ENCODE peak calls at places on chromosomes 7 and 10, in ten cellular contexts. One of them, this sample, is unnamed.

GRCh38 chr7:115475774-115476407 is 554.0 kb downstream of the MDFIC start:
- DNase-seq in stomach: no peak
- DNase-seq in K562: no peak
- DNase-seq in H1: no peak
- DNase-seq in HepG2: no peak
- DNase-seq in GM12878: no peak
- DNase-seq in suprapubic skin: no peak
- DNase-seq in upper lobe of left lung: no peak
- DNase-seq in transverse colon: peak; percentile 15
- DNase-seq in sigmoid colon: no peak
- DNase-seq in this sample: no peak

GRCh38 chr10:121540773-121541395 is 57.4 kb downstream of the FGFR2 start:
- DNase-seq in H1: no peak
- DNase-seq in upper lobe of left lung: no peak
- DNase-seq in suprapubic skin: no peak
- DNase-seq in GM12878: no peak
- DNase-seq in K562: no peak
- DNase-seq in transverse colon: no peak
- DNase-seq in stomach: no peak
- DNase-seq in HepG2: no peak
- DNase-seq in sigmoid colon: no peak
- DNase-seq in this sample: no peak

GRCh38 chr10:51896849-51897248 is 197.5 kb upstream of the CSTF2T start:
- DNase-seq in suprapubic skin: no peak
- DNase-seq in HepG2: no peak
- DNase-seq in H1: no peak
- DNase-seq in sigmoid colon: no peak
- DNase-seq in transverse colon: no peak
- DNase-seq in upper lobe of left lung: no peak
- DNase-seq in GM12878: no peak
- DNase-seq in stomach: no peak
- DNase-seq in K562: no peak
- DNase-seq in this sample: no peak

GRCh38 chr7:36286241-36286640 is 103.4 kb upstream of the ANLN start:
- DNase-seq in H1: no peak
- DNase-seq in suprapubic skin: no peak
- DNase-seq in upper lobe of left lung: no peak
- DNase-seq in HepG2: no peak
- DNase-seq in transverse colon: no peak
- DNase-seq in GM12878: no peak
- DNase-seq in sigmoid colon: no peak
- DNase-seq in K562: no peak
- DNase-seq in stomach: no peak
- DNase-seq in this sample: no peak

GRCh38 chr10:17980796-17981195 is 29.1 kb downstream of the SLC39A12 start:
- DNase-seq in K562: no peak
- DNase-seq in GM12878: no peak
- DNase-seq in suprapubic skin: no peak
- DNase-seq in HepG2: no peak
- DNase-seq in stomach: no peak
- DNase-seq in H1: no peak
- DNase-seq in transverse colon: no peak
- DNase-seq in sigmoid colon: no peak
- DNase-seq in upper lobe of left lung: no peak
- DNase-seq in this sample: no peak

GRCh38 chr10:104246981-104247380 is 7.7 kb upstream of the GSTO1 start:
- DNase-seq in H1: no peak
- DNase-seq in GM12878: no peak
- DNase-seq in K562: peak; percentile 50
- DNase-seq in suprapubic skin: no peak
- DNase-seq in stomach: no peak
- DNase-seq in sigmoid colon: no peak
- DNase-seq in upper lobe of left lung: no peak
- DNase-seq in transverse colon: no peak
- DNase-seq in HepG2: no peak
- DNase-seq in this sample: no peak

GRCh38 chr10:13317474-13317873 is 17.6 kb upstream of the PHYH start:
- DNase-seq in sigmoid colon: no peak
- DNase-seq in GM12878: no peak
- DNase-seq in transverse colon: no peak
- DNase-seq in H1: no peak
- DNase-seq in K562: no peak
- DNase-seq in suprapubic skin: no peak
- DNase-seq in stomach: no peak
- DNase-seq in HepG2: no peak
- DNase-seq in upper lobe of left lung: no peak
- DNase-seq in this sample: no peak

GRCh38 chr7:7536396-7537019 is 835 bp upstream of the COL28A1 start:
- DNase-seq in transverse colon: no peak
- DNase-seq in K562: no peak
- DNase-seq in H1: no peak
- DNase-seq in GM12878: no peak
- DNase-seq in HepG2: no peak
- DNase-seq in suprapubic skin: no peak
- DNase-seq in upper lobe of left lung: no peak
- DNase-seq in stomach: no peak
- DNase-seq in sigmoid colon: no peak
- DNase-seq in this sample: no peak

GRCh38 chr10:132644544-132645530 is 107.2 kb downstream of the INPP5A start:
- DNase-seq in transverse colon: no peak
- DNase-seq in sigmoid colon: peak; percentile 62
- DNase-seq in GM12878: no peak
- DNase-seq in H1: no peak
- DNase-seq in suprapubic skin: peak; percentile 72
- DNase-seq in stomach: no peak
- DNase-seq in HepG2: no peak
- DNase-seq in upper lobe of left lung: no peak
- DNase-seq in K562: no peak
- DNase-seq in this sample: no peak

GRCh38 chr10:129744896-129745750 is 219.0 kb downstream of the EBF3 start:
- DNase-seq in upper lobe of left lung: peak; percentile 38
- DNase-seq in HepG2: no peak
- DNase-seq in GM12878: no peak
- DNase-seq in stomach: no peak
- DNase-seq in suprapubic skin: no peak
- DNase-seq in H1: no peak
- DNase-seq in sigmoid colon: peak; percentile 40
- DNase-seq in K562: no peak
- DNase-seq in transverse colon: no peak
- DNase-seq in this sample: peak; percentile 45

GRCh38 chr7:130273081-130273699 is 6.5 kb downstream of the CPA2 start:
- DNase-seq in GM12878: no peak
- DNase-seq in sigmoid colon: no peak
- DNase-seq in suprapubic skin: no peak
- DNase-seq in K562: peak; percentile 31
- DNase-seq in stomach: no peak
- DNase-seq in transverse colon: no peak
- DNase-seq in upper lobe of left lung: no peak
- DNase-seq in HepG2: no peak
- DNase-seq in H1: peak; percentile 84
- DNase-seq in this sample: peak; percentile 70

GRCh38 chr7:142616121-142616643 is 133.1 kb upstream of the PRSS1 start:
- DNase-seq in H1: no peak
- DNase-seq in stomach: no peak
- DNase-seq in transverse colon: no peak
- DNase-seq in upper lobe of left lung: no peak
- DNase-seq in GM12878: no peak
- DNase-seq in suprapubic skin: no peak
- DNase-seq in K562: no peak
- DNase-seq in sigmoid colon: no peak
- DNase-seq in HepG2: no peak
- DNase-seq in this sample: no peak

GRCh38 chr7:70679666-70680065 is 452.3 kb upstream of the GALNT17 start:
- DNase-seq in transverse colon: no peak
- DNase-seq in HepG2: no peak
- DNase-seq in K562: no peak
- DNase-seq in GM12878: peak; percentile 46
- DNase-seq in upper lobe of left lung: no peak
- DNase-seq in suprapubic skin: no peak
- DNase-seq in sigmoid colon: no peak
- DNase-seq in stomach: no peak
- DNase-seq in H1: no peak
- DNase-seq in this sample: no peak

GRCh38 chr7:122673951-122674350 is 25.0 kb downstream of the RNF133 start:
- DNase-seq in H1: no peak
- DNase-seq in suprapubic skin: no peak
- DNase-seq in HepG2: no peak
- DNase-seq in GM12878: no peak
- DNase-seq in transverse colon: no peak
- DNase-seq in upper lobe of left lung: peak; percentile 77
- DNase-seq in sigmoid colon: no peak
- DNase-seq in stomach: no peak
- DNase-seq in K562: no peak
- DNase-seq in this sample: no peak

GRCh38 chr10:47409171-47409865 is 25.2 kb upstream of the ZNF488 start:
- DNase-seq in transverse colon: no peak
- DNase-seq in stomach: no peak
- DNase-seq in K562: no peak
- DNase-seq in upper lobe of left lung: peak; percentile 42
- DNase-seq in suprapubic skin: no peak
- DNase-seq in GM12878: no peak
- DNase-seq in sigmoid colon: no peak
- DNase-seq in H1: no peak
- DNase-seq in HepG2: no peak
- DNase-seq in this sample: peak; percentile 91
- TF ChIP-seq POLR2A in transverse colon: no peak
- TF ChIP-seq POLR2A in stomach: no peak
- TF ChIP-seq POLR2A in K562: no peak
- TF ChIP-seq POLR2A in upper lobe of left lung: no peak
- TF ChIP-seq POLR2A in suprapubic skin: no peak
- TF ChIP-seq POLR2A in GM12878: no peak
- TF ChIP-seq POLR2A in sigmoid colon: no peak
- TF ChIP-seq POLR2A in H1: no peak
- TF ChIP-seq POLR2A in HepG2: no peak
- TF ChIP-seq POLR2A in this sample: no peak

DNA sequence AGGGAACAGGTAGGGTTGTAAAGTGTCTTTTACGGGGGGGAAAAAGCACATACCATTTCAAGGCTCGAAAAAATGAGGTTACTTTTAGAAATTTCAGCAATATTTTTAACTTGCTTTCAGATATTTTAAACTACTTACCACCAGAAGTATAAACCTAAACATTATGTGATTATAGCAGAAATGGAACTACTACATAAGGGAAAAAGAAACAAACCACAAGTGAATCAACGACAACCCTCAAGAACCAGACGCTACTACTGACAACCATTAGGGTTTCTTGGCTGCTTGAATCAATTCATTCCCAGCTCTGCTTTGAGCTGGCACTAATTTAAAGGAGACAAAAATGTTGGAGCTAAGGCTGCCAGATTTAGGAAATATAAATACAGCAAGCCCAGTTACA is 80.1 kb downstream of the ZFAND4 start:
- DNase-seq in GM12878: no peak
- DNase-seq in sigmoid colon: no peak
- DNase-seq in H1: no peak
- DNase-seq in transverse colon: no peak
- DNase-seq in K562: no peak
- DNase-seq in upper lobe of left lung: no peak
- DNase-seq in suprapubic skin: no peak
- DNase-seq in HepG2: no peak
- DNase-seq in stomach: no peak
- DNase-seq in this sample: no peak
- TF ChIP-seq EP300 in GM12878: no peak
- TF ChIP-seq EP300 in sigmoid colon: no peak
- TF ChIP-seq EP300 in H1: no peak
- TF ChIP-seq EP300 in transverse colon: no peak
- TF ChIP-seq EP300 in K562: no peak
- TF ChIP-seq EP300 in upper lobe of left lung: no peak
- TF ChIP-seq EP300 in suprapubic skin: no peak
- TF ChIP-seq EP300 in HepG2: no peak
- TF ChIP-seq EP300 in stomach: no peak
- TF ChIP-seq EP300 in this sample: no peak

GRCh38 chr7:106276513-106276912 is 8.3 kb downstream of the NAMPT start:
- DNase-seq in sigmoid colon: no peak
- DNase-seq in HepG2: no peak
- DNase-seq in stomach: no peak
- DNase-seq in transverse colon: no peak
- DNase-seq in suprapubic skin: no peak
- DNase-seq in H1: no peak
- DNase-seq in upper lobe of left lung: no peak
- DNase-seq in K562: no peak
- DNase-seq in GM12878: no peak
- DNase-seq in this sample: no peak
- TF ChIP-seq POLR2AphosphoS5 in sigmoid colon: no peak
- TF ChIP-seq POLR2AphosphoS5 in HepG2: no peak
- TF ChIP-seq POLR2AphosphoS5 in stomach: peak; percentile 49
- TF ChIP-seq POLR2AphosphoS5 in transverse colon: no peak
- TF ChIP-seq POLR2AphosphoS5 in suprapubic skin: no peak
- TF ChIP-seq POLR2AphosphoS5 in H1: no peak
- TF ChIP-seq POLR2AphosphoS5 in upper lobe of left lung: peak; percentile 47
- TF ChIP-seq POLR2AphosphoS5 in K562: no peak
- TF ChIP-seq POLR2AphosphoS5 in GM12878: no peak
- TF ChIP-seq POLR2AphosphoS5 in this sample: no peak

GRCh38 chr7:20157456-20157855 is 59.7 kb downstream of the MACC1 start:
- DNase-seq in stomach: no peak
- DNase-seq in H1: no peak
- DNase-seq in sigmoid colon: no peak
- DNase-seq in GM12878: no peak
- DNase-seq in transverse colon: no peak
- DNase-seq in K562: no peak
- DNase-seq in HepG2: no peak
- DNase-seq in upper lobe of left lung: no peak
- DNase-seq in suprapubic skin: no peak
- DNase-seq in this sample: no peak

GRCh38 chr7:20153999-20154398 is 63.2 kb downstream of the MACC1 start:
- DNase-seq in stomach: no peak
- DNase-seq in upper lobe of left lung: no peak
- DNase-seq in H1: no peak
- DNase-seq in transverse colon: no peak
- DNase-seq in GM12878: no peak
- DNase-seq in K562: no peak
- DNase-seq in HepG2: no peak
- DNase-seq in sigmoid colon: no peak
- DNase-seq in suprapubic skin: no peak
- DNase-seq in this sample: no peak

GRCh38 chr7:20152511-20152910 is 64.7 kb downstream of the MACC1 start:
- DNase-seq in K562: no peak
- DNase-seq in transverse colon: no peak
- DNase-seq in HepG2: no peak
- DNase-seq in stomach: no peak
- DNase-seq in GM12878: no peak
- DNase-seq in suprapubic skin: no peak
- DNase-seq in H1: no peak
- DNase-seq in sigmoid colon: no peak
- DNase-seq in upper lobe of left lung: no peak
- DNase-seq in this sample: no peak

GRCh38 chr7:20152057-20152456 is 65.1 kb downstream of the MACC1 start:
- DNase-seq in K562: no peak
- DNase-seq in stomach: no peak
- DNase-seq in transverse colon: no peak
- DNase-seq in upper lobe of left lung: no peak
- DNase-seq in H1: no peak
- DNase-seq in sigmoid colon: no peak
- DNase-seq in suprapubic skin: no peak
- DNase-seq in GM12878: no peak
- DNase-seq in HepG2: no peak
- DNase-seq in this sample: no peak

DNA sequence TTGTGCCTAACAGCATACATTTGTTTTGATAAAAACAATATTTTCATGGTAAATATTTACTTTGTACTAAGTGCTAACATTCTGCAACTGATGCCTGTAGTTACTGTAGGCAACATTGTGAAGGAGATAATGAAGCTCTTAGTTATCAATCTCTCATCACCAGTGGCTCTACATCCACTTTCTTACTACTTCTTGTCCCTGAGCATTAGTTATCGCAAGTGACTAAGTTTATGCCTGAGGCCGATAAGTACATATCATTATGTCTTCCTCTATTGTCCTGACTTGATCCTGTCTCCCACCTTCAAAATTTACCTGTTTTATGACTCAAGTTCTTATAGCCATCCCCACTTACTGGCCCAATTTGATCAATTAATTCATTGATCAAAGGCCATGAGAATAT is 63.6 kb downstream of the MACC1 start:
- DNase-seq in upper lobe of left lung: no peak
- DNase-seq in transverse colon: no peak
- DNase-seq in suprapubic skin: no peak
- DNase-seq in HepG2: no peak
- DNase-seq in K562: no peak
- DNase-seq in H1: no peak
- DNase-seq in GM12878: no peak
- DNase-seq in stomach: no peak
- DNase-seq in sigmoid colon: no peak
- DNase-seq in this sample: no peak
- TF ChIP-seq POLR2A in upper lobe of left lung: no peak
- TF ChIP-seq POLR2A in transverse colon: no peak
- TF ChIP-seq POLR2A in suprapubic skin: no peak
- TF ChIP-seq POLR2A in HepG2: no peak
- TF ChIP-seq POLR2A in K562: no peak
- TF ChIP-seq POLR2A in H1: no peak
- TF ChIP-seq POLR2A in GM12878: no peak
- TF ChIP-seq POLR2A in stomach: no peak
- TF ChIP-seq POLR2A in sigmoid colon: no peak
- TF ChIP-seq POLR2A in this sample: no peak